ENCODE peak calls at places on chromosomes 2 and 18, in ten cellular contexts. Z is heart right ventricle, R is prostate gland, J is mesothelial cell of epicardium, Q is GM06990, W is progenitor cell of endocrine pancreas, X is pancreas, K is fibroblast of lung, T is omental fat pad, Y is A549. V is an unnamed sample.

GRCh38 chr18:48545690-48546365 is 7.0 kb downstream of the CTIF start:
- DNase-seq in Z (peak; percentile 79), R (peak; percentile 50), J (peak; percentile 48), Q (no peak), W (no peak), X (no peak), K (peak; percentile 85), T (no peak), Y (peak; percentile 19), V (peak; percentile 59)

GRCh38 chr2:38528008-38528442 is 74.7 kb downstream of the HNRNPLL start:
- DNase-seq in Z (peak; percentile 33), R (no peak), J (no peak), Q (peak; percentile 43), W (no peak), X (no peak), K (peak; percentile 74), T (no peak), Y (peak; percentile 73), V (no peak)

GRCh38 chr2:141316606-141317005 is 814.2 kb downstream of the LRP1B start:
- DNase-seq in Z (no peak), R (no peak), J (no peak), Q (no peak), W (no peak), X (no peak), K (peak; percentile 3), T (no peak), Y (no peak), V (no peak)

GRCh38 chr2:218465987-218466633 is 47.2 kb downstream of the VIL1 start:
- DNase-seq in Z (no peak), R (no peak), J (no peak), Q (no peak), W (no peak), X (no peak), K (peak; percentile 16), T (no peak), Y (peak; percentile 23), V (no peak)

GRCh38 chr2:222861411-222862067 is 703 bp downstream of the ACSL3 start:
- DNase-seq in Z (peak; percentile 24), R (no peak), J (no peak), Q (no peak), W (peak; percentile 32), X (peak; percentile 76), K (peak; percentile 37), T (no peak), Y (no peak), V (no peak)

GRCh38 chr18:42053188-42053781 is 98.3 kb downstream of the PIK3C3 start:
- DNase-seq in Z (peak; percentile 45), R (peak; percentile 6), J (peak; percentile 65), Q (no peak), W (peak; percentile 19), X (no peak), K (peak; percentile 51), T (no peak), Y (peak; percentile 33), V (peak; percentile 45)

GRCh38 chr2:159456500-159457426 is 159.6 kb downstream of the BAZ2B start:
- DNase-seq in Z (no peak), R (no peak), J (no peak), Q (no peak), W (no peak), X (no peak), K (peak; percentile 67), T (no peak), Y (no peak), V (no peak)

GRCh38 chr18:59646228-59646945 is 50.8 kb downstream of the CCBE1 start:
- DNase-seq in Z (no peak), R (no peak), J (no peak), Q (no peak), W (no peak), X (no peak), K (no peak), T (no peak), Y (no peak), V (no peak)

GRCh38 chr2:52036036-52036435 is 1004.1 kb upstream of the NRXN1 start:
- DNase-seq in Z (no peak), R (no peak), J (no peak), Q (no peak), W (no peak), X (no peak), K (no peak), T (no peak), Y (no peak), V (no peak)

GRCh38 chr2:85741811-85742507 is 11.8 kb upstream of the ATOH8 start:
- DNase-seq in Z (peak; percentile 51), R (peak; percentile 83), J (no peak), Q (no peak), W (no peak), X (no peak), K (peak; percentile 94), T (no peak), Y (peak; percentile 92), V (no peak)

GRCh38 chr2:16644204-16644925 is 21.3 kb downstream of the CYRIA start:
- DNase-seq in Z (no peak), R (no peak), J (no peak), Q (no peak), W (no peak), X (no peak), K (peak; percentile 76), T (no peak), Y (no peak), V (no peak)

GRCh38 chr18:79571221-79572092 is 108.1 kb upstream of the CTDP1 start:
- DNase-seq in Z (no peak), R (no peak), J (peak; percentile 34), Q (no peak), W (no peak), X (no peak), K (no peak), T (peak; percentile 8), Y (no peak), V (no peak)

GRCh38 chr2:102442967-102443828 is 20.2 kb downstream of the IL18RAP start:
- DNase-seq in Z (no peak), R (peak; percentile 28), J (no peak), Q (no peak), W (no peak), X (no peak), K (peak; percentile 12), T (no peak), Y (peak; percentile 43), V (no peak)

GRCh38 chr2:63131196-63131595 is 80.6 kb downstream of the OTX1 start:
- DNase-seq in Z (no peak), R (no peak), J (no peak), Q (no peak), W (no peak), X (no peak), K (no peak), T (no peak), Y (no peak), V (no peak)

GRCh38 chr2:25381502-25381901 is 39.8 kb upstream of the DNMT3A start:
- DNase-seq in Z (no peak), R (no peak), J (no peak), Q (no peak), W (no peak), X (no peak), K (no peak), T (no peak), Y (no peak), V (no peak)

GRCh38 chr2:69570474-69570873 is 73.1 kb downstream of the AAK1 start:
- DNase-seq in Z (no peak), R (peak; percentile 26), J (no peak), Q (no peak), W (no peak), X (no peak), K (peak; percentile 26), T (no peak), Y (no peak), V (no peak)

GRCh38 chr2:2782007-2782406 is 450.9 kb upstream of the MYT1L start:
- DNase-seq in Z (no peak), R (no peak), J (no peak), Q (no peak), W (no peak), X (no peak), K (no peak), T (no peak), Y (no peak), V (no peak)

GRCh38 chr2:73952499-73953446 is 26.1 kb downstream of the DGUOK start:
- DNase-seq in Z (peak; percentile 20), R (no peak), J (no peak), Q (no peak), W (no peak), X (no peak), K (peak; percentile 70), T (no peak), Y (no peak), V (peak; percentile 77)

GRCh38 chr2:73947412-73948018 is 20.8 kb downstream of the DGUOK start:
- DNase-seq in Z (no peak), R (no peak), J (no peak), Q (no peak), W (no peak), X (no peak), K (no peak), T (no peak), Y (no peak), V (no peak)

GRCh38 chr2:73946666-73947065 is 20.0 kb downstream of the DGUOK start:
- DNase-seq in Z (no peak), R (no peak), J (no peak), Q (no peak), W (no peak), X (no peak), K (no peak), T (no peak), Y (no peak), V (no peak)

GRCh38 chr2:73946215-73946614 is 19.5 kb downstream of the DGUOK start:
- DNase-seq in Z (no peak), R (no peak), J (no peak), Q (no peak), W (no peak), X (no peak), K (no peak), T (no peak), Y (no peak), V (no peak)

GRCh38 chr2:73949802-73950201 is 23.1 kb downstream of the DGUOK start:
- DNase-seq in Z (no peak), R (no peak), J (no peak), Q (no peak), W (no peak), X (no peak), K (no peak), T (no peak), Y (no peak), V (no peak)
- TF ChIP-seq CTCF in Z (no peak), R (no peak), J (no peak), Q (no peak), W (no peak), X (no peak), K (no peak), T (no peak), Y (no peak), V (no peak)

GRCh38 chr2:182240862-182241371 is 185.9 kb downstream of the PDE1A start:
- DNase-seq in Z (no peak), R (no peak), J (peak; percentile 40), Q (peak; percentile 51), W (no peak), X (no peak), K (peak; percentile 34), T (no peak), Y (peak; percentile 43), V (no peak)
- TF ChIP-seq CTCF in Z (peak; percentile 49), R (no peak), J (no peak), Q (peak; percentile 73), W (peak; percentile 60), X (peak; percentile 38), K (peak; percentile 29), T (no peak), Y (peak; percentile 53), V (no peak)

GRCh38 chr2:171957061-171957460 is 34.8 kb downstream of the HAT1 start:
- DNase-seq in Z (no peak), R (no peak), J (no peak), Q (no peak), W (no peak), X (no peak), K (no peak), T (no peak), Y (peak; percentile 16), V (no peak)
- TF ChIP-seq CTCF in Z (no peak), R (no peak), J (no peak), Q (peak; percentile 5), W (no peak), X (no peak), K (no peak), T (no peak), Y (no peak), V (peak; percentile 14)

GRCh38 chr2:9749546-9750223 is 93.6 kb upstream of the TAF1B start:
- DNase-seq in Z (no peak), R (no peak), J (no peak), Q (no peak), W (no peak), X (no peak), K (no peak), T (no peak), Y (no peak), V (no peak)
- TF ChIP-seq CTCF in Z (no peak), R (no peak), J (no peak), Q (no peak), W (no peak), X (no peak), K (no peak), T (no peak), Y (no peak), V (no peak)